ENCODE peak calls at places on chromosomes 4 and X, in ten cellular contexts. U is K562; M is naive thymus-derived CD8-positive, alpha-beta T cell; J is NCI-H1436 treated with DMSO at 0.1 percent for 48 hours; V is stimulated activated CD4-positive, alpha-beta T cell treated with anti-CD3 and anti-CD28 coated beads, Interleukin-4, amount 100 ng/mL, for 4 hours; P is DMS 273 treated with DMSO at 0.1 percent for 48 hours; I is OCI-LY7; R is heart left ventricle; Y is thoracic aorta; B is Daoy. Z is an unnamed sample.

GRCh38 chrX:153662266-153662665 is 11.3 kb downstream of the PNCK start:
- DNase-seq in R (no peak), J (no peak), U (peak), P (no peak), I (peak), B (no peak), V (peak), M (peak), Y (no peak), Z (no peak)

GRCh38 chr4:155433636-155434360 is 57.0 kb upstream of the MAP9 start:
- DNase-seq in V (no peak), Y (no peak), R (no peak), I (no peak), B (peak), J (no peak), U (no peak), P (no peak), M (no peak), Z (no peak)

GRCh38 chr4:119628281-119629141 is at the start of gene PDE5A:
- DNase-seq in U (peak), J (peak), R (peak), M (peak), P (peak), Y (peak), B (peak), I (peak), V (peak), Z (peak)

GRCh38 chr4:899556-899906 is 32.6 kb downstream of the GAK start:
- DNase-seq in I (no peak), Y (no peak), P (no peak), V (no peak), U (no peak), J (no peak), R (no peak), M (no peak), B (no peak), Z (no peak)

GRCh38 chrX:23079347-23079746 is 79.6 kb downstream of the DDX53 start:
- DNase-seq in Y (no peak), B (no peak), V (no peak), I (no peak), U (no peak), P (no peak), M (no peak), J (no peak), R (no peak), Z (no peak)

GRCh38 chrX:2469196-2469685 is 31.5 kb downstream of the DHRSX start:
- DNase-seq in I (no peak), U (no peak), Y (no peak), P (no peak), V (no peak), B (no peak), R (no peak), J (no peak), M (no peak), Z (no peak)

GRCh38 chr4:73152893-73153292 is 83.4 kb upstream of the COX18 start:
- DNase-seq in M (no peak), P (no peak), Y (no peak), R (no peak), J (no peak), U (no peak), I (no peak), B (no peak), V (no peak), Z (peak)

GRCh38 chrX:104789784-104790183 is 223.8 kb downstream of the IL1RAPL2 start:
- DNase-seq in J (no peak), P (no peak), Y (no peak), V (no peak), R (no peak), U (no peak), B (no peak), I (no peak), M (no peak), Z (no peak)

GRCh38 chr4:119232286-119232685 is 19.8 kb downstream of the USP53 start:
- DNase-seq in R (no peak), Y (no peak), J (no peak), P (no peak), M (no peak), V (no peak), I (no peak), U (no peak), B (no peak), Z (no peak)

GRCh38 chr4:648579-649292 is 23.4 kb downstream of the PDE6B start:
- DNase-seq in R (peak), P (no peak), J (no peak), B (no peak), U (no peak), V (no peak), I (no peak), Y (no peak), M (no peak), Z (no peak)

GRCh38 chr4:81756973-81757372 is 285.3 kb upstream of the RASGEF1B start:
- DNase-seq in R (no peak), M (no peak), Y (no peak), V (no peak), J (no peak), P (no peak), U (peak), B (no peak), I (no peak), Z (no peak)

GRCh38 chr4:55303818-55304217 is 42.2 kb upstream of the SRD5A3 start:
- DNase-seq in V (no peak), M (no peak), J (no peak), B (peak), R (no peak), Y (no peak), I (no peak), P (no peak), U (no peak), Z (peak)

GRCh38 chr4:13173974-13174373 is 310.2 kb downstream of the RAB28 start:
- DNase-seq in V (no peak), B (no peak), U (no peak), J (no peak), I (no peak), Y (no peak), M (no peak), R (peak), P (no peak), Z (no peak)

GRCh38 chr4:102420563-102421221 is 75.4 kb upstream of the SLC39A8 start:
- DNase-seq in V (no peak), B (peak), P (peak), R (no peak), U (no peak), Y (no peak), J (no peak), I (peak), M (no peak), Z (no peak)

GRCh38 chr4:148790691-148791090 is 348.5 kb upstream of the NR3C2 start:
- DNase-seq in J (no peak), U (no peak), V (no peak), R (no peak), I (no peak), Y (no peak), M (no peak), P (no peak), B (no peak), Z (no peak)

GRCh38 chr4:145619639-145619996 is 433 bp downstream of the MMAA start:
- DNase-seq in V (peak), Y (peak), J (no peak), B (peak), R (peak), P (no peak), I (no peak), M (no peak), U (no peak), Z (peak)

GRCh38 chrX:63934160-63934559 is 149.1 kb upstream of the ARHGEF9 start:
- DNase-seq in M (no peak), R (no peak), U (no peak), Y (no peak), P (no peak), B (no peak), J (no peak), V (no peak), I (no peak), Z (no peak)

GRCh38 chrX:155094468-155095061 is 23.3 kb downstream of the BRCC3 start:
- DNase-seq in M (peak), P (no peak), J (no peak), I (peak), V (no peak), R (no peak), B (peak), U (peak), Y (no peak), Z (no peak)

GRCh38 chrX:1411331-1411730 is 19.4 kb upstream of the SLC25A6 start:
- DNase-seq in J (no peak), V (no peak), P (no peak), Y (no peak), U (no peak), I (no peak), M (no peak), R (no peak), B (no peak), Z (no peak)

GRCh38 chrX:69124108-69124507 is 41.1 kb downstream of the PJA1 start:
- DNase-seq in U (no peak), P (no peak), B (no peak), I (no peak), M (no peak), R (no peak), V (no peak), Y (no peak), J (no peak), Z (no peak)

GRCh38 chr4:40875507-40876150 is 125.9 kb downstream of the NSUN7 start:
- DNase-seq in P (no peak), I (no peak), U (no peak), M (no peak), R (no peak), Y (no peak), B (no peak), V (no peak), J (no peak), Z (no peak)

GRCh38 chr4:26803462-26803861 is 57.2 kb upstream of the STIM2 start:
- DNase-seq in Y (no peak), B (peak), J (no peak), M (no peak), R (no peak), P (peak), V (no peak), U (no peak), I (no peak), Z (peak)

GRCh38 chr4:183888564-183888963 is 16.5 kb upstream of the STOX2 start:
- DNase-seq in I (no peak), B (no peak), U (no peak), V (no peak), J (no peak), R (no peak), M (no peak), P (no peak), Y (no peak), Z (no peak)

GRCh38 chr4:20445933-20446723 is 194.4 kb downstream of the SLIT2 start:
- DNase-seq in J (no peak), Y (no peak), U (no peak), P (no peak), V (no peak), M (no peak), I (no peak), B (no peak), R (no peak), Z (no peak)